ENCODE peak calls at places on chromosomes 2 and 18, in five cellular contexts. S is astrocyte of the spinal cord, Y is GM20000, J is fibroblast of mammary gland, I is lower lobe of right lung. W is an unnamed sample.

GRCh38 chr18:34592961-34593382 is 117.1 kb upstream of the DTNA start:
- DNase-seq in Y (no peak), J (peak; percentile 53), S (peak; percentile 85), I (peak; percentile 44), W (no peak)

GRCh38 chr2:203936535-203936934 is at the start of gene ICOS:
- DNase-seq in J (no peak), Y (no peak), S (no peak), I (no peak), W (no peak)

GRCh38 chr18:25979358-25979727 is 111.1 kb downstream of the SS18 start:
- DNase-seq in Y (no peak), J (no peak), I (no peak), S (no peak), W (no peak)

GRCh38 chr2:218875692-218876246 is 4.9 kb upstream of the WNT10A start:
- DNase-seq in I (no peak), J (no peak), Y (no peak), S (no peak), W (no peak)

GRCh38 chr2:23636412-23636811 is 251.4 kb downstream of the KLHL29 start:
- DNase-seq in I (no peak), J (peak; percentile 40), Y (no peak), S (no peak), W (no peak)

GRCh38 chr18:4831127-4831526 is 365.9 kb downstream of the AKAIN1 start:
- DNase-seq in J (no peak), I (no peak), S (no peak), Y (no peak), W (no peak)

GRCh38 chr2:138787053-138787666 is 7.0 kb upstream of the NXPH2 start:
- DNase-seq in J (peak; percentile 48), S (peak; percentile 59), Y (peak; percentile 37), I (no peak), W (no peak)

GRCh38 chr2:235770909-235771820 is 277.3 kb downstream of the AGAP1 start:
- DNase-seq in Y (no peak), I (no peak), S (no peak), J (no peak), W (no peak)

GRCh38 chr2:109370399-109370990 is 241.5 kb downstream of the SH3RF3 start:
- DNase-seq in Y (no peak), J (no peak), S (no peak), I (no peak), W (peak; percentile 56)

GRCh38 chr18:53526092-53526491 is 698.4 kb downstream of the MBD2 start:
- DNase-seq in Y (no peak), J (no peak), S (no peak), I (no peak), W (no peak)

GRCh38 chr2:119315241-119315925 is 51.3 kb downstream of the C2orf76 start:
- DNase-seq in I (no peak), J (no peak), Y (no peak), S (no peak), W (no peak)

DNA sequence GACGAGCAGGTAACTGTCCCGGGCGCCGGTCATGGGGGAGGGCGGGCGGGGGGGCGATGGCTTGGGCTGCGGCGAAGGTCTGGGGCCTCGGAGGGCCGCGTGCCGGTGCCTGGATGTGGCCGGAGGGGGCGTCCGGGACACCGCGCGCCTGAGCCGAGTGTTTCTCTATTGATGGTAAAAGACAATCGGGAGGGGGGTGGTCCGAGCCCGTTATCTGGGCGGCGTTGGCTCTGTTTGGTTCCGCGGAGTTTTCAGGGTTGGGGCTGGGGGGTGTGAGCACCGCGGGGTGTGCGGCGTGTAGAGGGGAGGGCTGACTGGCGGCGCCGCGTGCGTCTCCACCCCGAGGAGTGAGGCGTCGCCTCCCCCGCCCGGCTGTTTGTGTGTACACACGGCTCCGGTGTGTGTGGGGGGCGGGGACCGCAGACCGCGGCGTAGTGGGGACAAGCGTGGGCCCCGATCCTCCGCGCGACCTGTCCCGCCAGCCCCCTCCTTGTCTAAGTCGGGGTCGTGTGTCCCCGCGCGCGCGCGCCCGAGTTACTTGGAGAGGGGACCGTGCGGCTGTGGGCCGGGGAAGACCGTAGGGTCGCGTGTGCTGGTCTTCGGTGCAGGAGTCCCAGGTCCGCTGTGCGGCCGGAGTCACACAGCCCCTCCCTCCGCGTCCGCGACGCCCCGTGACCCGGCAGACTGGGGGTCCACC is 1.6 kb downstream of the CTIF start:
- DNase-seq in S (peak; percentile 62), Y (peak; percentile 82), J (peak; percentile 47), I (peak; percentile 83), W (peak; percentile 86)
- TF ChIP-seq CTCF in S (peak; percentile 30), Y (no peak), J (no peak), I (no peak), W (peak; percentile 36)

DNA sequence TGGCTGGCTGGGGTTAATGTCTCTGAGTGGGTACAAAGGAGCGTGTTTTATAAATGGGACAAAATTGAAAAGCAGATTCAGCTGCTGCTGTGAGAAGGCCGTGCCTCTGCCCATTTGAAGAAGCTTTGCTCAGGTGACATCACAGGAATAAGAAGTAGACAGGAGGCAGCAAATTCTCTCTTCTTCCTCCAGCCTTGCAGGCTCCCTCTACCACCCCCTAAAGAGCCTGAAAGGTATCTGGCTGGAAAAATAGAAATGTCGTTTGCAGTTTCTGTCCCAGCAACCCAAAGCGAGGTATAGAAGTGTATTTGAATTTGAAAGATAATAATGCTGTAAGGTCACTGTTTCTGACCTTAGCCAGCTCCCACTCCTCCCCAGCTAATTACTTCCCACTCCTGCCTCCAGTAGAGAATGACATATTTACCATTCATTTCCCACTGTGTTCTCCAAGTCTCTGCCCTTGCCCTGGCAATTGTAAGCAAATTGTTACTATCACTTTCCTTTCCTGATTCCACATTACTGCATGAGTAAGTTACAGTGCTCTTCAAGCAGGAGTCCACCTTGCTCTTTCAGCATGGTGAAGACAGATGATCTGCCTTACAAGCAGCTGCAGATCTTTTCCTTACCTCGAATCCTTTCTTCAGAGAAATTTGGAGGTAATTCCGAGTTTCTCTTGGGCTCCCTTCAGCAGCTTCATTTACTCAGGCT is 56.7 kb upstream of the RASGRP3 start:
- DNase-seq in Y (no peak), I (no peak), J (no peak), S (no peak), W (no peak)
- TF ChIP-seq CTCF in Y (no peak), I (no peak), J (peak; percentile 2), S (no peak), W (peak; percentile 7)

GRCh38 chr2:210360412-210360811 is 45.4 kb upstream of the MYL1 start:
- DNase-seq in Y (no peak), I (no peak), J (no peak), S (no peak), W (no peak)

GRCh38 chr2:210356944-210357343 is 42.0 kb upstream of the MYL1 start:
- DNase-seq in I (no peak), J (no peak), S (no peak), Y (no peak), W (no peak)
- TF ChIP-seq CTCF in I (no peak), J (no peak), S (no peak), Y (no peak), W (no peak)

GRCh38 chr2:165078913-165079312 is 123.6 kb upstream of the SLC38A11 start:
- DNase-seq in Y (no peak), S (no peak), J (no peak), I (no peak), W (no peak)

GRCh38 chr2:165070089-165070488 is 114.8 kb upstream of the SLC38A11 start:
- DNase-seq in J (no peak), S (no peak), I (no peak), Y (no peak), W (no peak)

GRCh38 chr2:165074323-165074722 is 119.0 kb upstream of the SLC38A11 start:
- DNase-seq in I (peak; percentile 22), J (no peak), Y (no peak), S (no peak), W (no peak)

GRCh38 chr2:165079432-165079831 is 124.1 kb upstream of the SLC38A11 start:
- DNase-seq in Y (no peak), J (no peak), S (no peak), I (no peak), W (no peak)

GRCh38 chr2:165074884-165075283 is 119.6 kb upstream of the SLC38A11 start:
- DNase-seq in S (no peak), Y (no peak), I (no peak), J (no peak), W (no peak)
- TF ChIP-seq CTCF in S (no peak), Y (no peak), I (no peak), J (no peak), W (no peak)

DNA sequence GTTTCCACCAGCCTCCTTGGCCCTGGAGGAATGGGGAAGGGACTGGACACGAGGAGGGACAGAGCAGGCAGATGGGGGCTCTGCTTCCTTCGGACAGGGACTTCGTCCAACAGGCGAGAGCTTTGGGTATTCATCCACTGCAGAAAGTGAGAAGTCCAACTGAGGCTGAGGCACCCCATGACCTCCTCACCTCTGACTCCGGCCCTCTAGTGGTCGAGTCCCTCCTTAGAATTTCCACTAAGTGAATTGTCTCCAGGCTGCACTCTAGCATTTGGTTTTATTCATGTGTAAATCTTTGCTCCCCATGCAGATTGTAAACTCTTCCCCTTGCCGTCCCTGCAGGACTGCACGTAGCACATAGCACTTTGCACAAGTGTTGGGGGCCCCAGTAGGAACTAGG is 75.6 kb downstream of the TMEM247 start:
- DNase-seq in J (no peak), S (no peak), I (no peak), Y (no peak), W (no peak)
- TF ChIP-seq CTCF in J (peak; percentile 42), S (peak; percentile 35), I (peak; percentile 35), Y (no peak), W (no peak)